ENCODE peak calls at places on chromosomes 4 and X, in six cellular contexts. O is pons; G is HEK293T; X is stimulated activated effector memory CD8-positive, alpha-beta T cell treated with anti-CD3 and anti-CD28 coated beads, Interleukin-12 subunit alpha, Interleukin-12 subunit beta, amount 100 ng/mL, for 72 hours; A is smooth muscle cell of the brain vasculature; K is AG08396. S is an unnamed sample.

GRCh38 chr4:25862411-25863346 is at the start of gene SEL1L3:
- DNase-seq in O (no peak), G (peak; percentile 49), X (peak; percentile 70), A (no peak), K (peak; percentile 66), S (peak; percentile 17)

GRCh38 chr4:127015616-127016015 is 617.1 kb upstream of the INTU start:
- DNase-seq in O (peak; percentile 2), G (no peak), X (no peak), A (no peak), K (no peak), S (no peak)

GRCh38 chr4:123300625-123301024 is 96.0 kb upstream of the SPRY1 start:
- DNase-seq in O (no peak), G (no peak), X (no peak), A (no peak), K (no peak), S (no peak)

GRCh38 chrX:33741807-33742206 is 390.3 kb downstream of the FAM47A start:
- DNase-seq in O (no peak), G (no peak), X (no peak), A (no peak), K (no peak), S (peak; percentile 64)

GRCh38 chrX:119417842-119418241 is 18.7 kb downstream of the SLC25A43 start:
- DNase-seq in O (peak; percentile 13), G (peak; percentile 50), X (no peak), A (no peak), K (no peak), S (peak; percentile 46)

GRCh38 chr4:87965501-87965975 is 10.0 kb upstream of the SPP1 start:
- DNase-seq in O (no peak), G (no peak), X (no peak), A (no peak), K (no peak), S (no peak)

GRCh38 chrX:107978707-107979307 is 3.4 kb downstream of the TEX13B start:
- DNase-seq in O (peak; percentile 17), G (peak; percentile 55), X (no peak), A (no peak), K (peak; percentile 12), S (peak; percentile 55)

GRCh38 chr4:145734576-145735329 is 54.8 kb downstream of the C4orf51 start:
- DNase-seq in O (peak; percentile 19), G (no peak), X (peak; percentile 66), A (no peak), K (peak; percentile 88), S (no peak)

GRCh38 chr4:53693408-53693807 is 102.1 kb upstream of the LNX1 start:
- DNase-seq in O (no peak), G (no peak), X (no peak), A (peak; percentile 17), K (no peak), S (no peak)

GRCh38 chr4:156803056-156803455 is 168.5 kb downstream of the PDGFC start:
- DNase-seq in O (no peak), G (no peak), X (no peak), A (no peak), K (no peak), S (no peak)

GRCh38 chr4:31417051-31417450 is 696.9 kb downstream of the PCDH7 start:
- DNase-seq in O (no peak), G (no peak), X (no peak), A (no peak), K (no peak), S (no peak)

GRCh38 chr4:101366331-101366730 is 19.0 kb upstream of the PPP3CA start:
- DNase-seq in O (no peak), G (no peak), X (no peak), A (no peak), K (no peak), S (no peak)

GRCh38 chr4:109879081-109879480 is 31.2 kb downstream of the LRIT3 start:
- DNase-seq in O (no peak), G (no peak), X (no peak), A (no peak), K (no peak), S (no peak)